ENCODE peak calls at places on chromosomes 7 and 10, in six cellular contexts. Z is WERI-Rb-1; W is CD8-positive, alpha-beta memory T cell; R is breast epithelium; L is AG09309; M is GM23338. B is an unnamed sample.

GRCh38 chr10:92757066-92757716 is 67.4 kb downstream of the HHEX start:
- DNase-seq in Z (no peak), W (no peak), M (peak; percentile 55), L (peak; percentile 65), R (peak; percentile 55), B (no peak)

GRCh38 chr7:28160551-28160991 is 20.0 kb downstream of the JAZF1 start:
- DNase-seq in R (no peak), M (no peak), Z (no peak), L (no peak), W (no peak), B (no peak)

GRCh38 chr10:124403548-124403947 is 15.2 kb downstream of the OAT start:
- DNase-seq in W (peak; percentile 51), L (peak; percentile 47), R (no peak), Z (peak; percentile 35), M (peak; percentile 98), B (peak; percentile 93)

GRCh38 chr10:19832624-19833507 is 16.6 kb downstream of the PLXDC2 start:
- DNase-seq in R (no peak), Z (no peak), M (peak; percentile 48), L (no peak), W (no peak), B (no peak)

GRCh38 chr7:140640727-140641531 is at the start of gene DENND2A:
- DNase-seq in M (peak; percentile 90), L (no peak), Z (peak; percentile 93), R (peak; percentile 57), W (no peak), B (no peak)

GRCh38 chr7:24075426-24075810 is 208.6 kb upstream of the NPY start:
- DNase-seq in M (no peak), Z (no peak), R (no peak), W (no peak), L (peak; percentile 11), B (no peak)

GRCh38 chr7:117169907-117170306 is 153.0 kb downstream of the WNT2 start:
- DNase-seq in L (no peak), W (no peak), Z (no peak), R (no peak), M (no peak), B (no peak)

GRCh38 chr10:87585565-87586514 is 73.8 kb upstream of the PAPSS2 start:
- DNase-seq in Z (no peak), M (no peak), W (no peak), R (no peak), L (no peak), B (no peak)

GRCh38 chr10:79192677-79193003 is 123.9 kb downstream of the ZMIZ1 start:
- DNase-seq in Z (no peak), R (no peak), L (no peak), M (no peak), W (no peak), B (no peak)

GRCh38 chr10:127576751-127577161 is 27.6 kb downstream of the NPS start:
- DNase-seq in W (no peak), R (no peak), L (no peak), M (no peak), Z (peak; percentile 72), B (no peak)

GRCh38 chr10:62491597-62491996 is 117.4 kb downstream of the ZNF365 start:
- DNase-seq in R (no peak), L (no peak), Z (no peak), W (no peak), M (no peak), B (no peak)

GRCh38 chr10:73956476-73957338 is 41.2 kb upstream of the VCL start:
- DNase-seq in R (no peak), Z (no peak), M (peak; percentile 24), L (no peak), W (peak; percentile 68), B (peak; percentile 84)

GRCh38 chr7:140571537-140572122 is 69.0 kb downstream of the DENND2A start:
- DNase-seq in L (no peak), Z (no peak), M (no peak), R (no peak), W (no peak), B (no peak)

GRCh38 chr7:157018328-157018996 is 8.0 kb upstream of the MNX1 start:
- DNase-seq in R (no peak), Z (no peak), W (no peak), L (no peak), M (no peak), B (no peak)

GRCh38 chr7:28738384-28738783 is 219.7 kb downstream of the TRIL start:
- DNase-seq in Z (no peak), L (no peak), R (no peak), W (no peak), M (no peak), B (no peak)

GRCh38 chr10:87660484-87661133 is 931 bp downstream of the PAPSS2 start:
- DNase-seq in W (no peak), L (peak; percentile 38), R (no peak), Z (no peak), M (no peak), B (no peak)

GRCh38 chr10:129760003-129760315 is 204.1 kb downstream of the EBF3 start:
- DNase-seq in Z (no peak), W (no peak), R (peak; percentile 37), M (no peak), L (no peak), B (no peak)

GRCh38 chr7:78198756-78199155 is 400.2 kb downstream of the PHTF2 start:
- DNase-seq in W (no peak), L (peak; percentile 46), Z (no peak), M (no peak), R (no peak), B (no peak)

GRCh38 chr7:140155428-140155827 is 21.4 kb downstream of the KDM7A start:
- DNase-seq in M (no peak), W (no peak), R (no peak), L (no peak), Z (no peak), B (no peak)

GRCh38 chr10:70699659-70700174 is 27.4 kb downstream of the ADAMTS14 start:
- DNase-seq in Z (peak; percentile 28), M (peak; percentile 43), R (no peak), L (no peak), W (no peak), B (no peak)

GRCh38 chr10:89118091-89118490 is 89.0 kb downstream of the CH25H start:
- DNase-seq in W (no peak), L (peak; percentile 38), Z (no peak), M (no peak), R (no peak), B (no peak)

GRCh38 chr10:35388197-35388596 is 51.9 kb downstream of the CCNY start:
- DNase-seq in Z (no peak), W (no peak), M (no peak), R (no peak), L (no peak), B (no peak)

GRCh38 chr10:29102233-29102632 is 186.6 kb upstream of the LYZL1 start:
- DNase-seq in W (no peak), L (no peak), M (no peak), R (no peak), Z (no peak), B (no peak)

GRCh38 chr10:119278126-119278701 is 70.8 kb downstream of the GRK5 start:
- DNase-seq in R (no peak), W (no peak), L (no peak), Z (no peak), M (no peak), B (no peak)

GRCh38 chr10:46523881-46524470 is 32.5 kb downstream of the GPRIN2 start:
- DNase-seq in Z (no peak), L (peak; percentile 83), W (no peak), M (no peak), R (peak; percentile 47), B (no peak)

GRCh38 chr10:44931621-44932337 is 20.6 kb downstream of the TMEM72 start:
- DNase-seq in R (no peak), W (no peak), M (no peak), L (no peak), Z (no peak), B (no peak)

GRCh38 chr10:74282853-74283205 is 131.8 kb downstream of the ADK start:
- DNase-seq in W (no peak), M (no peak), Z (no peak), R (no peak), L (no peak), B (no peak)

GRCh38 chr7:3260425-3260762 is 40.7 kb upstream of the SDK1 start:
- DNase-seq in R (no peak), L (no peak), M (no peak), W (no peak), Z (peak; percentile 71), B (no peak)

GRCh38 chr7:22834028-22834427 is 11.4 kb upstream of the TOMM7 start:
- DNase-seq in L (no peak), W (no peak), R (no peak), Z (no peak), M (no peak), B (no peak)
- H3K4me3 ChIP-seq in L (no peak overlapping the region), W (no peak overlapping the region), R (no peak overlapping the region), Z (no peak overlapping the region), M (no peak overlapping the region), B (no peak overlapping the region)

GRCh38 chr10:86288695-86289576 is 77.7 kb downstream of the GRID1 start:
- DNase-seq in Z (no peak), R (peak; percentile 22), L (no peak), M (no peak), W (no peak), B (no peak)
- H3K4me3 ChIP-seq in Z (no peak overlapping the region), R (no peak overlapping the region), L (no peak overlapping the region), M (no peak overlapping the region), W (no peak overlapping the region), B (no peak overlapping the region)

GRCh38 chr7:93331706-93332105 is 99.5 kb downstream of the VPS50 start:
- DNase-seq in W (no peak), Z (no peak), L (no peak), M (peak; percentile 18), R (no peak), B (no peak)

GRCh38 chr7:93327006-93327633 is 95.0 kb downstream of the VPS50 start:
- DNase-seq in R (no peak), W (no peak), L (peak; percentile 67), Z (no peak), M (no peak), B (no peak)

GRCh38 chr7:93337047-93337446 is 104.9 kb downstream of the VPS50 start:
- DNase-seq in M (peak; percentile 82), R (no peak), L (no peak), W (no peak), Z (no peak), B (no peak)

DNA sequence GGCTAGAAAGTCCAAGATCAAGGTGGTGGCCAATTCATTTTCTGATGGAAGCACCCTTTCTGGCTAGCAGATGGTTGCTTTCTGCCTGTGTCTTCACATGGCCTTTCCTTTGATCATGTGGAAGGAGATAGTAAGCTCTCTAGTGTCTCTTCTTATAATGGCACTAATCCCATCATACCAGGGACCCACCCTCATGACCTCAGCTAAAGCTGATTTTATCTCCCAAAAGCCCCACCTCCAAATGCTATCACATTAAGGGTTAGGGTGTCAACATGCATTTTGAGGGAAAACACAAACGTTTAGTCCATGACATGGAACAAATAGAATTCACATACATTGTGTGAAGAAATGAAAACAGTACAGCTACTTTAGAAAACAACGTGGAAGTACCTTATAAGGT is 100.0 kb downstream of the VPS50 start:
- DNase-seq in L (no peak), Z (no peak), R (no peak), M (no peak), W (no peak), B (no peak)
- H3K4me3 ChIP-seq in L (no peak overlapping the region), Z (no peak overlapping the region), R (no peak overlapping the region), M (no peak overlapping the region), W (no peak overlapping the region), B (no peak overlapping the region)

GRCh38 chr10:68075550-68076004 is 494 bp upstream of the HERC4 start:
- DNase-seq in M (no peak), W (no peak), R (no peak), L (no peak), Z (no peak), B (no peak)
- H3K4me3 ChIP-seq in M (peak overlapping the region; percentile 93), W (peak overlapping the region; percentile 73), R (peak overlapping the region; percentile 95), L (no peak overlapping the region), Z (peak overlapping the region; percentile 34), B (peak overlapping the region; percentile 22)